ENCODE peak calls at places on chromosomes 6 and 20, in ten cellular contexts. B is iris pigment epithelial cell; M is cardiac fibroblast; Z is HCT116; F is fibroblast of lung; H is ecto neural progenitor cell; X is RPMI7951; S is stimulated activated CD8-positive, alpha-beta memory T cell treated with anti-CD3 and anti-CD28 coated beads, Interleukin-15, amount 100 ng/mL, for 4 hours; O is AG08396; R is GM06990. Y is an unnamed sample.

GRCh38 chr6:109182590-109182989 is 87.3 kb downstream of the CEP57L1 start:
- DNase-seq in B (no peak), M (no peak), Z (no peak), F (no peak), H (no peak), X (no peak), S (no peak), O (no peak), R (no peak), Y (no peak)

GRCh38 chr6:155121699-155122098 is 126.6 kb downstream of the TIAM2 start:
- DNase-seq in B (no peak), M (no peak), Z (no peak), F (peak), H (peak), X (no peak), S (no peak), O (no peak), R (no peak), Y (no peak)

GRCh38 chr6:25972128-25972527 is 9.5 kb downstream of the TRIM38 start:
- DNase-seq in B (no peak), M (no peak), Z (no peak), F (no peak), H (no peak), X (no peak), S (no peak), O (no peak), R (no peak), Y (no peak)

GRCh38 chr6:139983555-139984276 is 609.3 kb upstream of the CITED2 start:
- DNase-seq in B (peak), M (peak), Z (no peak), F (peak), H (no peak), X (peak), S (no peak), O (no peak), R (no peak), Y (no peak)

GRCh38 chr20:32231847-32232246 is 24.2 kb downstream of the POFUT1 start:
- DNase-seq in B (peak), M (no peak), Z (no peak), F (no peak), H (no peak), X (no peak), S (no peak), O (no peak), R (no peak), Y (no peak)

GRCh38 chr20:64232794-64233193 is 22.8 kb upstream of the PCMTD2 start:
- DNase-seq in B (no peak), M (no peak), Z (no peak), F (no peak), H (no peak), X (peak), S (no peak), O (no peak), R (no peak), Y (no peak)

GRCh38 chr6:26097268-26097875 is 10.1 kb downstream of the HFE start:
- DNase-seq in B (peak), M (peak), Z (peak), F (peak), H (peak), X (peak), S (peak), O (peak), R (peak), Y (no peak)

GRCh38 chr6:95723638-95724037 is 146.3 kb downstream of the MANEA start:
- DNase-seq in B (no peak), M (no peak), Z (no peak), F (no peak), H (no peak), X (no peak), S (no peak), O (no peak), R (no peak), Y (no peak)

GRCh38 chr20:10469599-10469998 is 34.5 kb downstream of the SLX4IP start:
- DNase-seq in B (peak), M (peak), Z (peak), F (peak), H (no peak), X (peak), S (no peak), O (peak), R (no peak), Y (no peak)

GRCh38 chr20:52645822-52646221 is 326.3 kb upstream of the TSHZ2 start:
- DNase-seq in B (no peak), M (no peak), Z (no peak), F (no peak), H (no peak), X (no peak), S (no peak), O (no peak), R (no peak), Y (no peak)

GRCh38 chr20:1947535-1947846 is 46.4 kb downstream of the PDYN start:
- DNase-seq in B (no peak), M (no peak), Z (no peak), F (no peak), H (no peak), X (no peak), S (no peak), O (no peak), R (no peak), Y (no peak)

GRCh38 chr6:108598316-108598863 is 37.7 kb downstream of the FOXO3 start:
- DNase-seq in B (peak), M (peak), Z (no peak), F (peak), H (no peak), X (peak), S (no peak), O (peak), R (peak), Y (no peak)

GRCh38 chr20:59958626-59959025 is 403 bp downstream of the CDH26 start:
- DNase-seq in B (no peak), M (no peak), Z (no peak), F (no peak), H (no peak), X (no peak), S (no peak), O (no peak), R (no peak), Y (no peak)

GRCh38 chr6:51827580-51827979 is 259.8 kb downstream of the PKHD1 start:
- DNase-seq in B (no peak), M (no peak), Z (no peak), F (no peak), H (no peak), X (no peak), S (no peak), O (no peak), R (no peak), Y (no peak)

GRCh38 chr6:26211963-26212362 is 124.7 kb downstream of the HFE start:
- DNase-seq in B (no peak), M (no peak), Z (no peak), F (no peak), H (no peak), X (no peak), S (no peak), O (no peak), R (no peak), Y (no peak)

GRCh38 chr6:129590408-129591022 is 119.5 kb downstream of the ARHGAP18 start:
- DNase-seq in B (peak), M (peak), Z (no peak), F (peak), H (no peak), X (peak), S (no peak), O (peak), R (no peak), Y (no peak)

GRCh38 chr6:135850882-135851281 is 619 bp upstream of the PDE7B start:
- DNase-seq in B (no peak), M (no peak), Z (no peak), F (no peak), H (no peak), X (no peak), S (no peak), O (no peak), R (no peak), Y (no peak)

Y was measured in esophagus muscularis mucosa.